ENCODE peak calls at places on chromosomes 16 and 17, in six cellular contexts. I, K, G, P, M and X are unnamed samples.

GRCh38 chr17:56678249-56679144 is 85.0 kb downstream of the NOG start:
- DNase-seq in M (no peak), I (peak; percentile 23), P (no peak), K (no peak), G (no peak), X (no peak)

GRCh38 chr16:50538411-50539052 is 9.7 kb upstream of the NKD1 start:
- DNase-seq in P (no peak), M (no peak), I (no peak), G (no peak), K (no peak), X (no peak)

GRCh38 chr16:50685456-50686058 is 4.4 kb upstream of the SNX20 start:
- DNase-seq in M (no peak), K (no peak), P (no peak), G (no peak), I (no peak), X (no peak)

GRCh38 chr16:78137782-78138616 is 38.5 kb downstream of the WWOX start:
- DNase-seq in P (no peak), K (peak; percentile 11), G (no peak), I (no peak), M (peak; percentile 45), X (no peak)

GRCh38 chr16:6165330-6165984 is 1067.9 kb upstream of the EEF2KMT start:
- DNase-seq in K (no peak), G (no peak), P (no peak), I (no peak), M (no peak), X (no peak)

GRCh38 chr17:37399404-37399803 is 7.2 kb downstream of the ACACA start:
- DNase-seq in I (no peak), M (no peak), G (peak; percentile 44), K (no peak), P (no peak), X (no peak)

GRCh38 chr17:64707077-64707591 is 45.0 kb upstream of the SMURF2 start:
- DNase-seq in M (peak; percentile 97), K (no peak), P (no peak), I (peak; percentile 21), G (peak; percentile 100), X (peak; percentile 97)

GRCh38 chr16:85715169-85716015 is 26.6 kb upstream of the GINS2 start:
- DNase-seq in K (no peak), M (no peak), G (no peak), P (no peak), I (peak; percentile 18), X (no peak)

GRCh38 chr16:89581045-89581695 is 5.6 kb downstream of the CPNE7 start:
- DNase-seq in M (no peak), P (no peak), G (peak; percentile 99), K (no peak), I (no peak), X (peak; percentile 88)

GRCh38 chr17:29949708-29950107 is 8.3 kb downstream of the EFCAB5 start:
- DNase-seq in M (no peak), G (no peak), P (no peak), K (no peak), I (no peak), X (no peak)

GRCh38 chr16:3797904-3798811 is 80.8 kb upstream of the TRAP1 start:
- DNase-seq in I (no peak), M (no peak), P (no peak), G (no peak), K (no peak), X (no peak)

GRCh38 chr17:49935526-49936210 is 33.3 kb upstream of the DLX4 start:
- DNase-seq in K (no peak), M (no peak), I (no peak), G (no peak), P (no peak), X (no peak)

GRCh38 chr16:56943761-56944375 is 11.9 kb downstream of the HERPUD1 start:
- DNase-seq in G (no peak), P (no peak), I (no peak), M (no peak), K (no peak), X (no peak)

GRCh38 chr17:77434136-77435114 is 293.7 kb downstream of the SEC14L1 start:
- DNase-seq in I (no peak), K (no peak), M (no peak), P (no peak), G (no peak), X (no peak)

GRCh38 chr17:66514227-66514806 is 211.9 kb downstream of the PRKCA start:
- DNase-seq in M (no peak), G (peak; percentile 75), I (no peak), P (no peak), K (no peak), X (no peak)

GRCh38 chr16:979859-980594 is 1.5 kb upstream of the SOX8 start:
- DNase-seq in M (no peak), K (peak; percentile 29), P (no peak), I (peak; percentile 23), G (no peak), X (no peak)

GRCh38 chr17:40806131-40806530 is 6.4 kb upstream of the KRT28 start:
- DNase-seq in P (no peak), I (no peak), M (no peak), K (no peak), G (no peak), X (no peak)

GRCh38 chr16:70018254-70018653 is 67.1 kb downstream of the CLEC18A start:
- DNase-seq in I (peak; percentile 68), P (peak; percentile 52), K (peak; percentile 72), G (peak; percentile 20), M (no peak), X (no peak)

GRCh38 chr17:6666077-6666521 is 14.5 kb downstream of the C17orf100 start:
- DNase-seq in I (peak; percentile 85), P (peak; percentile 47), K (peak; percentile 61), M (no peak), G (peak; percentile 86), X (peak; percentile 25)

GRCh38 chr17:36862116-36862920 is 75.0 kb upstream of the LHX1 start:
- DNase-seq in K (no peak), P (no peak), I (no peak), G (no peak), M (no peak), X (no peak)

GRCh38 chr16:14345512-14346115 is 274.5 kb downstream of the MRTFB start:
- DNase-seq in P (no peak), K (no peak), G (no peak), I (no peak), M (no peak), X (no peak)

GRCh38 chr17:80832266-80832676 is 159.4 kb upstream of the CHMP6 start:
- DNase-seq in M (no peak), G (peak; percentile 76), I (peak; percentile 11), K (no peak), P (no peak), X (no peak)

GRCh38 chr16:89922884-89923639 is at the start of gene TUBB3:
- DNase-seq in I (peak; percentile 87), M (no peak), K (peak; percentile 90), P (no peak), G (peak; percentile 79), X (no peak)

GRCh38 chr16:84177740-84178070 is 9.2 kb downstream of the TAF1C start:
- DNase-seq in I (no peak), P (no peak), G (peak; percentile 44), M (no peak), K (no peak), X (no peak)

GRCh38 chr16:65185379-65185778 is 63.5 kb upstream of the CDH11 start:
- DNase-seq in K (no peak), P (no peak), M (no peak), G (no peak), I (no peak), X (no peak)

GRCh38 chr16:22705799-22706198 is 108.2 kb upstream of the HS3ST2 start:
- DNase-seq in K (no peak), I (no peak), G (no peak), M (no peak), P (no peak), X (no peak)

GRCh38 chr17:31499771-31500554 is 108.5 kb downstream of the RAB11FIP4 start:
- DNase-seq in I (no peak), M (no peak), G (no peak), K (no peak), P (no peak), X (peak; percentile 1)

GRCh38 chr17:57859601-57860413 is 10.0 kb upstream of the MRPS23 start:
- DNase-seq in I (no peak), M (no peak), K (no peak), G (no peak), P (no peak), X (no peak)
- H3K4me3 ChIP-seq in I (no peak overlapping the region), M (no peak overlapping the region), K (no peak overlapping the region), G (no peak overlapping the region), P (no peak overlapping the region), X (no peak overlapping the region)

GRCh38 chr16:87216148-87216823 is 100.9 kb downstream of the C16orf95 start:
- DNase-seq in M (no peak), I (no peak), P (no peak), K (no peak), G (no peak), X (no peak)

GRCh38 chr16:87218281-87219055 is 98.7 kb downstream of the C16orf95 start:
- DNase-seq in K (no peak), I (no peak), M (no peak), P (no peak), G (no peak), X (no peak)

GRCh38 chr16:87213536-87213935 is 103.7 kb downstream of the C16orf95 start:
- DNase-seq in P (no peak), K (no peak), G (no peak), M (no peak), I (no peak), X (no peak)

GRCh38 chr16:87219287-87219909 is 97.8 kb downstream of the C16orf95 start:
- DNase-seq in M (no peak), K (no peak), P (no peak), I (no peak), G (no peak), X (no peak)

GRCh38 chr16:87216824-87217205 is 100.4 kb downstream of the C16orf95 start:
- DNase-seq in I (no peak), M (no peak), K (no peak), P (no peak), G (no peak), X (no peak)
- H3K4me3 ChIP-seq in I (no peak overlapping the region), M (peak overlapping the region; percentile 37), K (no peak overlapping the region), P (no peak overlapping the region), G (no peak overlapping the region), X (no peak overlapping the region)

GRCh38 chr17:8250101-8250500 is 1.0 kb downstream of the PFAS start:
- DNase-seq in P (no peak), K (no peak), M (no peak), G (no peak), I (no peak), X (no peak)
- H3K4me3 ChIP-seq in P (no peak overlapping the region), K (peak overlapping the region; percentile 87), M (no peak overlapping the region), G (no peak overlapping the region), I (peak overlapping the region; percentile 78), X (no peak overlapping the region)

GRCh38 chr16:23754594-23755483 is at the start of gene CHP2:
- DNase-seq in M (no peak), K (no peak), G (no peak), P (no peak), I (peak; percentile 6), X (no peak)
- H3K4me3 ChIP-seq in M (peak within 1 kb of the TSS; percentile 47), K (no peak within 1 kb of the TSS), G (peak within 1 kb of the TSS; percentile 27), P (no peak within 1 kb of the TSS), I (peak within 1 kb of the TSS; percentile 15), X (no peak within 1 kb of the TSS)

GRCh38 chr17:72008236-72008874 is 112.5 kb upstream of the SOX9 start:
- DNase-seq in P (no peak), I (no peak), K (no peak), G (peak; percentile 26), M (no peak), X (no peak)

GRCh38 chr17:72011561-72011960 is 109.3 kb upstream of the SOX9 start:
- DNase-seq in P (no peak), G (no peak), M (no peak), I (no peak), K (no peak), X (no peak)
- H3K4me3 ChIP-seq in P (no peak overlapping the region), G (no peak overlapping the region), M (no peak overlapping the region), I (no peak overlapping the region), K (no peak overlapping the region), X (no peak overlapping the region)